ENCODE peak calls at places on chromosomes 7 and 10, in six cellular contexts. One of them, this sample, is unnamed.

GRCh38 chr7:27172388-27172774 is 1.7 kb downstream of the HOXA10 start:
- DNase-seq in NCI-H2171: no peak
- DNase-seq in germinal center: no peak
- DNase-seq in CD4-positive, alpha-beta memory T cell: no peak
- DNase-seq in Calu3: no peak
- DNase-seq in stromal cell of bone marrow: no peak
- DNase-seq in this sample: peak

GRCh38 chr10:122186822-122187810 is 84.0 kb upstream of the BTBD16 start:
- DNase-seq in Calu3: no peak
- DNase-seq in NCI-H2171: no peak
- DNase-seq in stromal cell of bone marrow: no peak
- DNase-seq in CD4-positive, alpha-beta memory T cell: no peak
- DNase-seq in germinal center: no peak
- DNase-seq in this sample: no peak

GRCh38 chr10:125866421-125867029 is 14.6 kb downstream of the DHX32 start:
- DNase-seq in germinal center: no peak
- DNase-seq in Calu3: no peak
- DNase-seq in NCI-H2171: no peak
- DNase-seq in CD4-positive, alpha-beta memory T cell: no peak
- DNase-seq in stromal cell of bone marrow: no peak
- DNase-seq in this sample: no peak

GRCh38 chr10:78343266-78343665 is 309.6 kb downstream of the RPS24 start:
- DNase-seq in CD4-positive, alpha-beta memory T cell: no peak
- DNase-seq in germinal center: no peak
- DNase-seq in NCI-H2171: no peak
- DNase-seq in stromal cell of bone marrow: no peak
- DNase-seq in Calu3: no peak
- DNase-seq in this sample: no peak

GRCh38 chr10:47349516-47349915 is 1.4 kb downstream of the RBP3 start:
- DNase-seq in Calu3: no peak
- DNase-seq in stromal cell of bone marrow: no peak
- DNase-seq in germinal center: no peak
- DNase-seq in CD4-positive, alpha-beta memory T cell: no peak
- DNase-seq in NCI-H2171: no peak
- DNase-seq in this sample: no peak

GRCh38 chr10:132685121-132685891 is 100.6 kb downstream of the NKX6-2 start:
- DNase-seq in Calu3: peak
- DNase-seq in stromal cell of bone marrow: no peak
- DNase-seq in CD4-positive, alpha-beta memory T cell: no peak
- DNase-seq in germinal center: no peak
- DNase-seq in NCI-H2171: no peak
- DNase-seq in this sample: no peak

GRCh38 chr10:31578951-31579350 is 259.9 kb downstream of the ZEB1 start:
- DNase-seq in Calu3: no peak
- DNase-seq in germinal center: no peak
- DNase-seq in NCI-H2171: no peak
- DNase-seq in CD4-positive, alpha-beta memory T cell: no peak
- DNase-seq in stromal cell of bone marrow: no peak
- DNase-seq in this sample: no peak

GRCh38 chr7:14073543-14073942 is 84.1 kb upstream of the ETV1 start:
- DNase-seq in NCI-H2171: no peak
- DNase-seq in CD4-positive, alpha-beta memory T cell: no peak
- DNase-seq in Calu3: no peak
- DNase-seq in germinal center: no peak
- DNase-seq in stromal cell of bone marrow: no peak
- DNase-seq in this sample: no peak

GRCh38 chr10:103969436-103969835 is 2.5 kb downstream of the SLK start:
- DNase-seq in CD4-positive, alpha-beta memory T cell: no peak
- DNase-seq in Calu3: no peak
- DNase-seq in NCI-H2171: no peak
- DNase-seq in germinal center: no peak
- DNase-seq in stromal cell of bone marrow: no peak
- DNase-seq in this sample: no peak

GRCh38 chr10:58818889-58819288 is 306.2 kb downstream of the BICC1 start:
- DNase-seq in stromal cell of bone marrow: no peak
- DNase-seq in Calu3: peak
- DNase-seq in CD4-positive, alpha-beta memory T cell: no peak
- DNase-seq in NCI-H2171: no peak
- DNase-seq in germinal center: no peak
- DNase-seq in this sample: peak

GRCh38 chr10:77586719-77587423 is 50.7 kb downstream of the KCNMA1 start:
- DNase-seq in CD4-positive, alpha-beta memory T cell: no peak
- DNase-seq in Calu3: no peak
- DNase-seq in stromal cell of bone marrow: peak
- DNase-seq in NCI-H2171: no peak
- DNase-seq in germinal center: no peak
- DNase-seq in this sample: no peak

GRCh38 chr10:20993387-20994170 is 96.5 kb upstream of the NEBL start:
- DNase-seq in NCI-H2171: no peak
- DNase-seq in stromal cell of bone marrow: no peak
- DNase-seq in germinal center: no peak
- DNase-seq in Calu3: no peak
- DNase-seq in CD4-positive, alpha-beta memory T cell: no peak
- DNase-seq in this sample: peak

GRCh38 chr7:106056513-106057203 is 55.5 kb downstream of the SYPL1 start:
- DNase-seq in germinal center: peak
- DNase-seq in NCI-H2171: peak
- DNase-seq in Calu3: peak
- DNase-seq in stromal cell of bone marrow: peak
- DNase-seq in CD4-positive, alpha-beta memory T cell: peak
- DNase-seq in this sample: peak

GRCh38 chr7:35889001-35889400 is 88.1 kb downstream of the SEPTIN7 start:
- DNase-seq in NCI-H2171: no peak
- DNase-seq in CD4-positive, alpha-beta memory T cell: no peak
- DNase-seq in stromal cell of bone marrow: no peak
- DNase-seq in Calu3: no peak
- DNase-seq in germinal center: no peak
- DNase-seq in this sample: no peak

GRCh38 chr7:134083766-134084487 is 43.2 kb upstream of the LRGUK start:
- DNase-seq in CD4-positive, alpha-beta memory T cell: no peak
- DNase-seq in stromal cell of bone marrow: peak
- DNase-seq in NCI-H2171: no peak
- DNase-seq in Calu3: no peak
- DNase-seq in germinal center: no peak
- DNase-seq in this sample: no peak

GRCh38 chr10:71486465-71487114 is 89.9 kb downstream of the CDH23 start:
- DNase-seq in stromal cell of bone marrow: peak
- DNase-seq in CD4-positive, alpha-beta memory T cell: no peak
- DNase-seq in NCI-H2171: no peak
- DNase-seq in germinal center: peak
- DNase-seq in Calu3: peak
- DNase-seq in this sample: peak

GRCh38 chr10:77637474-77637985 is at the start of gene KCNMA1:
- DNase-seq in stromal cell of bone marrow: no peak
- DNase-seq in germinal center: peak
- DNase-seq in CD4-positive, alpha-beta memory T cell: no peak
- DNase-seq in NCI-H2171: peak
- DNase-seq in Calu3: peak
- DNase-seq in this sample: no peak

GRCh38 chr7:2072042-2072441 is 160.7 kb downstream of the MAD1L1 start:
- DNase-seq in CD4-positive, alpha-beta memory T cell: no peak
- DNase-seq in stromal cell of bone marrow: no peak
- DNase-seq in germinal center: peak
- DNase-seq in Calu3: no peak
- DNase-seq in NCI-H2171: no peak
- DNase-seq in this sample: no peak

GRCh38 chr10:42836771-42837468 is 54.3 kb downstream of the BMS1 start:
- DNase-seq in Calu3: peak
- DNase-seq in CD4-positive, alpha-beta memory T cell: no peak
- DNase-seq in germinal center: no peak
- DNase-seq in stromal cell of bone marrow: peak
- DNase-seq in NCI-H2171: no peak
- DNase-seq in this sample: no peak

GRCh38 chr10:52048051-52048450 is 266.0 kb upstream of the DKK1 start:
- DNase-seq in germinal center: no peak
- DNase-seq in NCI-H2171: no peak
- DNase-seq in CD4-positive, alpha-beta memory T cell: no peak
- DNase-seq in stromal cell of bone marrow: no peak
- DNase-seq in Calu3: no peak
- DNase-seq in this sample: no peak

GRCh38 chr7:17374654-17375053 is 76.2 kb downstream of the AHR start:
- DNase-seq in NCI-H2171: no peak
- DNase-seq in germinal center: no peak
- DNase-seq in Calu3: peak
- DNase-seq in stromal cell of bone marrow: no peak
- DNase-seq in CD4-positive, alpha-beta memory T cell: no peak
- DNase-seq in this sample: no peak

GRCh38 chr7:137943132-137943551 is 58.7 kb downstream of the CREB3L2 start:
- DNase-seq in germinal center: no peak
- DNase-seq in NCI-H2171: no peak
- DNase-seq in CD4-positive, alpha-beta memory T cell: no peak
- DNase-seq in stromal cell of bone marrow: peak
- DNase-seq in Calu3: no peak
- DNase-seq in this sample: peak

GRCh38 chr7:115850774-115851173 is 179.8 kb downstream of the TFEC start:
- DNase-seq in NCI-H2171: no peak
- DNase-seq in Calu3: no peak
- DNase-seq in CD4-positive, alpha-beta memory T cell: no peak
- DNase-seq in germinal center: no peak
- DNase-seq in stromal cell of bone marrow: no peak
- DNase-seq in this sample: no peak

GRCh38 chr10:16436758-16437539 is at the start of gene PTER:
- DNase-seq in CD4-positive, alpha-beta memory T cell: peak
- DNase-seq in NCI-H2171: peak
- DNase-seq in Calu3: peak
- DNase-seq in germinal center: peak
- DNase-seq in stromal cell of bone marrow: peak
- DNase-seq in this sample: peak

GRCh38 chr10:61779950-61780659 is 117.4 kb downstream of the CABCOCO1 start:
- DNase-seq in CD4-positive, alpha-beta memory T cell: peak
- DNase-seq in germinal center: no peak
- DNase-seq in stromal cell of bone marrow: peak
- DNase-seq in NCI-H2171: no peak
- DNase-seq in Calu3: peak
- DNase-seq in this sample: no peak

GRCh38 chr7:70183278-70183677 is 585.0 kb downstream of the AUTS2 start:
- DNase-seq in CD4-positive, alpha-beta memory T cell: no peak
- DNase-seq in germinal center: no peak
- DNase-seq in Calu3: no peak
- DNase-seq in stromal cell of bone marrow: no peak
- DNase-seq in NCI-H2171: no peak
- DNase-seq in this sample: no peak

GRCh38 chr7:85018498-85018897 is 168.4 kb downstream of the SEMA3D start:
- DNase-seq in CD4-positive, alpha-beta memory T cell: no peak
- DNase-seq in germinal center: no peak
- DNase-seq in Calu3: no peak
- DNase-seq in NCI-H2171: no peak
- DNase-seq in stromal cell of bone marrow: no peak
- DNase-seq in this sample: no peak

GRCh38 chr7:16619979-16620408 is 25.6 kb downstream of the ANKMY2 start:
- DNase-seq in CD4-positive, alpha-beta memory T cell: no peak
- DNase-seq in NCI-H2171: no peak
- DNase-seq in germinal center: peak
- DNase-seq in stromal cell of bone marrow: no peak
- DNase-seq in Calu3: no peak
- DNase-seq in this sample: no peak

GRCh38 chr7:454356-455109 is 65.1 kb downstream of the PDGFA start:
- DNase-seq in CD4-positive, alpha-beta memory T cell: no peak
- DNase-seq in NCI-H2171: no peak
- DNase-seq in stromal cell of bone marrow: no peak
- DNase-seq in germinal center: no peak
- DNase-seq in Calu3: no peak
- DNase-seq in this sample: no peak

GRCh38 chr7:16657656-16658279 is 11.8 kb downstream of the BZW2 start:
- DNase-seq in Calu3: peak
- DNase-seq in germinal center: no peak
- DNase-seq in CD4-positive, alpha-beta memory T cell: no peak
- DNase-seq in stromal cell of bone marrow: no peak
- DNase-seq in NCI-H2171: peak
- DNase-seq in this sample: no peak

GRCh38 chr10:299969-300368 is 164.7 kb downstream of the ZMYND11 start:
- DNase-seq in NCI-H2171: no peak
- DNase-seq in Calu3: no peak
- DNase-seq in CD4-positive, alpha-beta memory T cell: no peak
- DNase-seq in germinal center: no peak
- DNase-seq in stromal cell of bone marrow: no peak
- DNase-seq in this sample: no peak

GRCh38 chr7:12158334-12159060 is 52.6 kb upstream of the TMEM106B start:
- DNase-seq in stromal cell of bone marrow: no peak
- DNase-seq in germinal center: no peak
- DNase-seq in NCI-H2171: no peak
- DNase-seq in Calu3: no peak
- DNase-seq in CD4-positive, alpha-beta memory T cell: no peak
- DNase-seq in this sample: no peak

GRCh38 chr7:129574487-129574886 is 37.0 kb upstream of the NRF1 start:
- DNase-seq in germinal center: no peak
- DNase-seq in NCI-H2171: peak
- DNase-seq in stromal cell of bone marrow: peak
- DNase-seq in CD4-positive, alpha-beta memory T cell: no peak
- DNase-seq in Calu3: no peak
- DNase-seq in this sample: peak

GRCh38 chr7:111210043-111210442 is 119.1 kb downstream of the LRRN3 start:
- DNase-seq in stromal cell of bone marrow: no peak
- DNase-seq in NCI-H2171: no peak
- DNase-seq in Calu3: no peak
- DNase-seq in germinal center: no peak
- DNase-seq in CD4-positive, alpha-beta memory T cell: no peak
- DNase-seq in this sample: no peak

GRCh38 chr10:112838784-112839481 is 111.1 kb upstream of the TCF7L2 start:
- DNase-seq in NCI-H2171: no peak
- DNase-seq in CD4-positive, alpha-beta memory T cell: no peak
- DNase-seq in germinal center: no peak
- DNase-seq in Calu3: no peak
- DNase-seq in stromal cell of bone marrow: no peak
- DNase-seq in this sample: no peak

GRCh38 chr10:103851261-103851660 is 4.1 kb downstream of the SH3PXD2A start:
- DNase-seq in NCI-H2171: no peak
- DNase-seq in germinal center: no peak
- DNase-seq in Calu3: no peak
- DNase-seq in stromal cell of bone marrow: no peak
- DNase-seq in CD4-positive, alpha-beta memory T cell: no peak
- DNase-seq in this sample: no peak

GRCh38 chr10:30639946-30640786 is 10.6 kb upstream of the LYZL2 start:
- DNase-seq in germinal center: peak
- DNase-seq in Calu3: peak
- DNase-seq in CD4-positive, alpha-beta memory T cell: peak
- DNase-seq in stromal cell of bone marrow: peak
- DNase-seq in NCI-H2171: no peak
- DNase-seq in this sample: no peak

This sample was measured in SJCRH30.